ENCODE peak calls at places on chromosomes 6 and 20, in six cellular contexts. One of them, this sample, is unnamed.

GRCh38 chr6:81098109-81098814 is 654.2 kb downstream of the TENT5A start:
- DNase-seq in upper lobe of right lung: no peak
- DNase-seq in left lung: peak
- DNase-seq in hepatocyte: no peak
- DNase-seq in tibial nerve: no peak
- DNase-seq in endodermal cell: no peak
- DNase-seq in this sample: no peak

GRCh38 chr6:36120979-36121706 is 9.2 kb upstream of the MAPK13 start:
- DNase-seq in left lung: peak
- DNase-seq in hepatocyte: peak
- DNase-seq in tibial nerve: no peak
- DNase-seq in endodermal cell: peak
- DNase-seq in upper lobe of right lung: peak
- DNase-seq in this sample: peak

GRCh38 chr6:137145421-137145820 is 28.0 kb downstream of the IL22RA2 start:
- DNase-seq in left lung: no peak
- DNase-seq in tibial nerve: no peak
- DNase-seq in upper lobe of right lung: no peak
- DNase-seq in hepatocyte: no peak
- DNase-seq in endodermal cell: no peak
- DNase-seq in this sample: no peak

GRCh38 chr6:111559193-111560097 is 46.2 kb downstream of the TRAF3IP2 start:
- DNase-seq in hepatocyte: no peak
- DNase-seq in left lung: no peak
- DNase-seq in tibial nerve: no peak
- DNase-seq in endodermal cell: no peak
- DNase-seq in upper lobe of right lung: no peak
- DNase-seq in this sample: no peak

GRCh38 chr6:6686748-6687601 is 98.5 kb downstream of the LY86 start:
- DNase-seq in left lung: peak
- DNase-seq in tibial nerve: peak
- DNase-seq in hepatocyte: peak
- DNase-seq in endodermal cell: peak
- DNase-seq in upper lobe of right lung: peak
- DNase-seq in this sample: peak

GRCh38 chr6:118584906-118585305 is 36.8 kb downstream of the PLN start:
- DNase-seq in upper lobe of right lung: no peak
- DNase-seq in hepatocyte: no peak
- DNase-seq in left lung: no peak
- DNase-seq in tibial nerve: no peak
- DNase-seq in endodermal cell: no peak
- DNase-seq in this sample: no peak

GRCh38 chr6:116695398-116695797 is 14.4 kb downstream of the KPNA5 start:
- DNase-seq in tibial nerve: no peak
- DNase-seq in upper lobe of right lung: no peak
- DNase-seq in left lung: no peak
- DNase-seq in hepatocyte: no peak
- DNase-seq in endodermal cell: no peak
- DNase-seq in this sample: no peak

GRCh38 chr6:79077680-79078056 is 386 bp downstream of the PHIP start:
- DNase-seq in hepatocyte: peak
- DNase-seq in upper lobe of right lung: no peak
- DNase-seq in left lung: peak
- DNase-seq in endodermal cell: no peak
- DNase-seq in tibial nerve: no peak
- DNase-seq in this sample: no peak

GRCh38 chr20:38725959-38726848 is 1.9 kb downstream of the SLC32A1 start:
- DNase-seq in tibial nerve: no peak
- DNase-seq in endodermal cell: peak
- DNase-seq in upper lobe of right lung: no peak
- DNase-seq in hepatocyte: peak
- DNase-seq in left lung: no peak
- DNase-seq in this sample: no peak

GRCh38 chr6:14467591-14467990 is 350.0 kb downstream of the CD83 start:
- DNase-seq in tibial nerve: no peak
- DNase-seq in hepatocyte: no peak
- DNase-seq in left lung: no peak
- DNase-seq in endodermal cell: no peak
- DNase-seq in upper lobe of right lung: no peak
- DNase-seq in this sample: no peak

GRCh38 chr20:43975096-43975768 is 60.6 kb downstream of the TOX2 start:
- DNase-seq in left lung: no peak
- DNase-seq in hepatocyte: no peak
- DNase-seq in upper lobe of right lung: no peak
- DNase-seq in endodermal cell: no peak
- DNase-seq in tibial nerve: no peak
- DNase-seq in this sample: no peak

GRCh38 chr6:44081753-44082152 is 45.5 kb downstream of the MRPL14 start:
- DNase-seq in endodermal cell: no peak
- DNase-seq in left lung: no peak
- DNase-seq in hepatocyte: no peak
- DNase-seq in tibial nerve: no peak
- DNase-seq in upper lobe of right lung: no peak
- DNase-seq in this sample: no peak

GRCh38 chr20:58713801-58714339 is 21.3 kb downstream of the NPEPL1 start:
- DNase-seq in endodermal cell: no peak
- DNase-seq in tibial nerve: no peak
- DNase-seq in upper lobe of right lung: no peak
- DNase-seq in left lung: peak
- DNase-seq in hepatocyte: peak
- DNase-seq in this sample: no peak

GRCh38 chr20:57736738-57737347 is 27.0 kb upstream of the PMEPA1 start:
- DNase-seq in hepatocyte: no peak
- DNase-seq in endodermal cell: no peak
- DNase-seq in tibial nerve: no peak
- DNase-seq in upper lobe of right lung: no peak
- DNase-seq in left lung: no peak
- DNase-seq in this sample: peak

GRCh38 chr20:5008743-5009142 is 7.4 kb upstream of the SLC23A2 start:
- DNase-seq in tibial nerve: no peak
- DNase-seq in endodermal cell: no peak
- DNase-seq in left lung: no peak
- DNase-seq in hepatocyte: no peak
- DNase-seq in upper lobe of right lung: no peak
- DNase-seq in this sample: no peak

GRCh38 chr6:133958782-133959181 is 5.8 kb downstream of the TBPL1 start:
- DNase-seq in upper lobe of right lung: no peak
- DNase-seq in left lung: no peak
- DNase-seq in endodermal cell: no peak
- DNase-seq in hepatocyte: no peak
- DNase-seq in tibial nerve: no peak
- DNase-seq in this sample: no peak

GRCh38 chr20:25227317-25227831 is 20.5 kb upstream of the PYGB start:
- DNase-seq in endodermal cell: no peak
- DNase-seq in tibial nerve: no peak
- DNase-seq in hepatocyte: no peak
- DNase-seq in left lung: no peak
- DNase-seq in upper lobe of right lung: no peak
- DNase-seq in this sample: no peak

GRCh38 chr6:127051571-127052260 is 66.8 kb upstream of the RSPO3 start:
- DNase-seq in endodermal cell: no peak
- DNase-seq in hepatocyte: no peak
- DNase-seq in upper lobe of right lung: no peak
- DNase-seq in tibial nerve: no peak
- DNase-seq in left lung: no peak
- DNase-seq in this sample: no peak

DNA sequence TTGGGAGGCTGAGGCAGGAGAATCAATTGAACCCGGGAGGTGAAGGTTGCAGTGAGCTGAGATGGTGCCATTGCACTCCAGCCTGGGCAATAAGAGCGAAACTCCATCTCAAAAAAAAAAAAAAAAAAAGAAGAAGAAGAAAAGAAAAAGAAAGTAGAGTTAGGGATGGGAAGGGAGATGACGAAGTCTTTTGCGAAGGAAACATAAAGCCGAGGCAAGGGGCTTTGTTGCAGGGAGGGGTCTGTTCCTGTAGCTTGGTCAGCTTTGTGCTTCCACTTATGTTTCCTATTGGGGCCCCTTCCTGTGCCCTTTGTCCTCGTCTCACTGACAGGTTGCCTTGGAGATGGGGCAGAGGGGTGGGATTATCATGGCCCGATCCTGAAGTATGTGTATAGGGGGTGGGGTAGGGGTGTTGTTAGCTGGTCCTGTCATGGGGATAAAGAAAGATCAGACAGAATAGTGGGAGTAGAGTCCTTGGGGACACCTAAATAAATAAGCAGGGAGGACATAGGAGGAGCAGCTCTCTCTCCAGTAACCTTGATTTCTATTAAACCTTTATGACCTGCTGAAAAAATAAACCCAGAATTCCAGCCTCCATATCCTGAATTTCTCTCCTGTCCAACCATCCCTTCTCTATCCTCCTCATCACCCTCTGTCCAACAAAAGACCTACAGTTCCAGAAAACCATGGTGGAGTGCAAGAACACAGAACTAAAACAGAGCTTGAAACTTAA is 1.2 kb upstream of the CLIC1 start:
- DNase-seq in left lung: no peak
- DNase-seq in endodermal cell: peak
- DNase-seq in tibial nerve: no peak
- DNase-seq in hepatocyte: peak
- DNase-seq in upper lobe of right lung: no peak
- DNase-seq in this sample: no peak
- H3K4me3 ChIP-seq in left lung: no peak
- H3K4me3 ChIP-seq in endodermal cell: peak
- H3K4me3 ChIP-seq in tibial nerve: no peak
- H3K4me3 ChIP-seq in hepatocyte: no peak
- H3K4me3 ChIP-seq in upper lobe of right lung: peak
- H3K4me3 ChIP-seq in this sample: no peak

GRCh38 chr6:85129881-85130280 is 320.0 kb upstream of the NT5E start:
- DNase-seq in hepatocyte: no peak
- DNase-seq in tibial nerve: no peak
- DNase-seq in endodermal cell: no peak
- DNase-seq in upper lobe of right lung: no peak
- DNase-seq in left lung: no peak
- DNase-seq in this sample: no peak

GRCh38 chr6:85127179-85127498 is 322.7 kb upstream of the NT5E start:
- DNase-seq in left lung: no peak
- DNase-seq in tibial nerve: no peak
- DNase-seq in endodermal cell: no peak
- DNase-seq in upper lobe of right lung: no peak
- DNase-seq in hepatocyte: no peak
- DNase-seq in this sample: no peak

GRCh38 chr6:85127696-85128225 is 322.1 kb upstream of the NT5E start:
- DNase-seq in endodermal cell: no peak
- DNase-seq in left lung: no peak
- DNase-seq in tibial nerve: no peak
- DNase-seq in upper lobe of right lung: no peak
- DNase-seq in hepatocyte: no peak
- DNase-seq in this sample: no peak

GRCh38 chr6:85124472-85125428 is 325.1 kb upstream of the NT5E start:
- DNase-seq in tibial nerve: no peak
- DNase-seq in upper lobe of right lung: no peak
- DNase-seq in hepatocyte: no peak
- DNase-seq in left lung: no peak
- DNase-seq in endodermal cell: no peak
- DNase-seq in this sample: no peak

DNA sequence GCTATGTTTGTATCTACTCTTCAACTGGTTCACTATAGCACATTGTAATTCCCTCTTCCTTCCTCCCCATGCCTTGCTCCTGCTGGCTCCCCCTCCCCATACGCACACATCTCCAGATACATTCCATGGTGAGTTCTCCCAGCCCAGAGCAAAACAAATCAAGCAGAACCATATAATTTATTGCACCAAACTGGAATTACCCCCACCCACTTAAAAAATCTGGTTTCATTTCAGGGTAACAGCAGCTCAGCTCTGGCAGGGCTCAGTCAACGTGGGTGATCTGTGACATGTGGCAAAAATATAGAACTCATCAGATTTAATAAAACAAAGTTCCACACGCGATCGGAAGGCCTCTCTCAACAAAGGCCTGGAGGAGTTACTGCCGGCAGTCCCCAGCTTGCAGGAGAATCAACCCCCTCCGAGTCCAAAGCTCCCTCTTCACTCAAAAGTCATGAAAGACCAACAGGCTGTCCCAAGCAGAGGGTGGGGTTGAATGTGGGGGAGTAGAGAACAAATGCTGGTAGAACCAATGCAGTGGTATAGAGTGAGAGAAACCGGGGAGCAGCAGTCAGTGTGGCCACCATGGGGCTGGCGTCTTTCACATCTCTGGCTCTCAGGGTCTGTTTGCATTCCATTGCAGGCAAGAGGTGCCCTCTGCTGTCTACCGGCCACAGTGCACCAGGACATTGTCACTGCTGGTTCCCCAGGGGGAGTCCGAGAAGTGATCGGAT is 323.3 kb upstream of the NT5E start:
- DNase-seq in upper lobe of right lung: no peak
- DNase-seq in tibial nerve: peak
- DNase-seq in left lung: no peak
- DNase-seq in endodermal cell: peak
- DNase-seq in hepatocyte: peak
- DNase-seq in this sample: peak
- TF ChIP-seq CTCF in upper lobe of right lung: peak
- TF ChIP-seq CTCF in tibial nerve: peak
- TF ChIP-seq CTCF in left lung: peak
- TF ChIP-seq CTCF in endodermal cell: peak
- TF ChIP-seq CTCF in hepatocyte: peak
- TF ChIP-seq CTCF in this sample: peak

GRCh38 chr6:122399055-122399347 is 451 bp upstream of the HSF2 start:
- DNase-seq in left lung: no peak
- DNase-seq in hepatocyte: no peak
- DNase-seq in endodermal cell: no peak
- DNase-seq in upper lobe of right lung: no peak
- DNase-seq in tibial nerve: no peak
- DNase-seq in this sample: no peak

GRCh38 chr6:122401104-122401503 is 1.7 kb downstream of the HSF2 start:
- DNase-seq in left lung: no peak
- DNase-seq in endodermal cell: no peak
- DNase-seq in tibial nerve: no peak
- DNase-seq in upper lobe of right lung: no peak
- DNase-seq in hepatocyte: no peak
- DNase-seq in this sample: no peak

GRCh38 chr6:122400121-122400450 is 634 bp downstream of the HSF2 start:
- DNase-seq in hepatocyte: no peak
- DNase-seq in left lung: no peak
- DNase-seq in upper lobe of right lung: no peak
- DNase-seq in tibial nerve: no peak
- DNase-seq in endodermal cell: no peak
- DNase-seq in this sample: no peak

GRCh38 chr6:122399348-122400120 is at the start of gene HSF2:
- DNase-seq in tibial nerve: peak
- DNase-seq in endodermal cell: peak
- DNase-seq in left lung: peak
- DNase-seq in hepatocyte: peak
- DNase-seq in upper lobe of right lung: peak
- DNase-seq in this sample: peak

GRCh38 chr6:122400467-122401089 is 1.1 kb downstream of the HSF2 start:
- DNase-seq in endodermal cell: no peak
- DNase-seq in hepatocyte: no peak
- DNase-seq in tibial nerve: no peak
- DNase-seq in upper lobe of right lung: no peak
- DNase-seq in left lung: no peak
- DNase-seq in this sample: no peak
- H3K27ac ChIP-seq in endodermal cell: no peak
- H3K27ac ChIP-seq in hepatocyte: no peak
- H3K27ac ChIP-seq in tibial nerve: no peak
- H3K27ac ChIP-seq in upper lobe of right lung: no peak
- H3K27ac ChIP-seq in left lung: no peak
- H3K27ac ChIP-seq in this sample: no peak

GRCh38 chr20:46458891-46459750 is 52.7 kb upstream of the ELMO2 start:
- DNase-seq in tibial nerve: no peak
- DNase-seq in left lung: peak
- DNase-seq in hepatocyte: peak
- DNase-seq in upper lobe of right lung: peak
- DNase-seq in endodermal cell: peak
- DNase-seq in this sample: no peak
- H3K4me3 ChIP-seq in tibial nerve: peak
- H3K4me3 ChIP-seq in left lung: no peak
- H3K4me3 ChIP-seq in hepatocyte: peak
- H3K4me3 ChIP-seq in upper lobe of right lung: peak
- H3K4me3 ChIP-seq in endodermal cell: peak
- H3K4me3 ChIP-seq in this sample: no peak

This sample was measured in right lobe of liver.